ENCODE peak calls at places on chromosomes 6 and 20, in ten cellular contexts. J, P, R, C, D, T, V, Q, N and K are unnamed samples.

GRCh38 chr20:25521382-25521781 is 63.9 kb downstream of the NINL start:
- DNase-seq in J (no peak), P (no peak), R (no peak), C (no peak), D (no peak), T (no peak), V (no peak), Q (no peak), N (no peak), K (no peak)

GRCh38 chr20:761418-762381 is 6.6 kb downstream of the SLC52A3 start:
- DNase-seq in J (no peak), P (no peak), R (no peak), C (no peak), D (no peak), T (no peak), V (no peak), Q (no peak), N (no peak), K (no peak)

GRCh38 chr20:9409981-9410380 is 104.4 kb upstream of the LAMP5 start:
- DNase-seq in J (no peak), P (no peak), R (no peak), C (no peak), D (peak; percentile 92), T (no peak), V (no peak), Q (peak; percentile 91), N (no peak), K (no peak)

GRCh38 chr6:13354331-13355042 is 26.1 kb upstream of the TBC1D7 start:
- DNase-seq in J (no peak), P (no peak), R (no peak), C (no peak), D (peak; percentile 93), T (no peak), V (no peak), Q (peak; percentile 57), N (no peak), K (no peak)

GRCh38 chr6:125806813-125807212 is 16.1 kb downstream of the NCOA7 start:
- DNase-seq in J (no peak), P (no peak), R (no peak), C (no peak), D (no peak), T (no peak), V (no peak), Q (no peak), N (no peak), K (no peak)

GRCh38 chr20:12528591-12529041 is 480.2 kb upstream of the SPTLC3 start:
- DNase-seq in J (no peak), P (no peak), R (no peak), C (no peak), D (no peak), T (no peak), V (no peak), Q (no peak), N (no peak), K (no peak)

GRCh38 chr6:112298816-112299281 is 44.5 kb upstream of the LAMA4 start:
- DNase-seq in J (no peak), P (no peak), R (no peak), C (no peak), D (peak; percentile 95), T (no peak), V (peak; percentile 38), Q (peak; percentile 95), N (no peak), K (no peak)

GRCh38 chr6:89667872-89668556 is 29.5 kb upstream of the LYRM2 start:
- DNase-seq in J (no peak), P (no peak), R (no peak), C (no peak), D (peak; percentile 56), T (no peak), V (no peak), Q (peak; percentile 56), N (no peak), K (no peak)

GRCh38 chr6:14681699-14682487 is 564.0 kb upstream of the JARID2 start:
- DNase-seq in J (no peak), P (no peak), R (no peak), C (no peak), D (peak; percentile 79), T (no peak), V (no peak), Q (no peak), N (no peak), K (no peak)

GRCh38 chr6:109527989-109528388 is 45.0 kb upstream of the ZBTB24 start:
- DNase-seq in J (no peak), P (no peak), R (no peak), C (no peak), D (peak; percentile 18), T (no peak), V (no peak), Q (no peak), N (no peak), K (no peak)

GRCh38 chr6:9404351-9405146 is 969.2 kb upstream of the SLC35B3 start:
- DNase-seq in J (no peak), P (no peak), R (no peak), C (no peak), D (peak; percentile 50), T (no peak), V (no peak), Q (peak; percentile 44), N (no peak), K (no peak)

GRCh38 chr6:168097221-168097620 is 18.2 kb upstream of the FRMD1 start:
- DNase-seq in J (no peak), P (no peak), R (no peak), C (no peak), D (no peak), T (no peak), V (no peak), Q (no peak), N (no peak), K (no peak)

DNA sequence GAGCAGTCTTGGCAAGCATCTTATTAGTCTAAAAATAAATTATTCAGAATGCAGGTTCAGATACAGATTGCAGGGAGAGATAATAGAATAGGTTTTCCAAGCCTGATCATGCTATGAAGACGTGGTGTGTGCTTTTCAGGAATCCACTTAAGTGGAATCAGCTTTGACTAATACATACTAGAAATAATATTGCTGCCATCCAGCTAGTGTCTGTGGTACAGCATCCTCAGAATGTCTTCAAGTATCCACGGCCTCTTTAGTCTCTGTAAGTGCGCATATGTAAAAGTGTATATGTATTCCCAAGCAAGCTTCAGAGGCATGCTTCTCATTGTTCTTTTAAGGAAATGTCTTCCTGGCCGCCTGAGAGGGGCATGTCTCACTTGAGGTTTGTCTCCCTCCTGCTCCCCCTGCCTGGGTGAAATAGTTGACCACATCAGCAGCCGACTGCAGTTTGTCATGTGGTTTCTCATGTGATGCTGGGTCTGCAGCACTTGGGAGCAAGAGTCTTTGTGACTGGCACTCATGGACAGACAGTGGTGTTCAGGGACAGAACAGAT is 150.9 kb downstream of the PRL start:
- DNase-seq in J (no peak), P (peak; percentile 8), R (no peak), C (peak; percentile 17), D (peak; percentile 82), T (no peak), V (no peak), Q (peak; percentile 79), N (no peak), K (no peak)
- TF ChIP-seq CTCF in J (no peak), P (no peak), R (no peak), C (no peak), D (peak; percentile 46), T (no peak), V (no peak), Q (peak; percentile 27), N (no peak), K (no peak)

GRCh38 chr6:154448448-154449096 is 61.9 kb downstream of the CNKSR3 start:
- DNase-seq in J (no peak), P (peak; percentile 10), R (no peak), C (no peak), D (peak; percentile 94), T (no peak), V (no peak), Q (peak; percentile 86), N (no peak), K (no peak)
- TF ChIP-seq CTCF in J (no peak), P (peak; percentile 20), R (no peak), C (no peak), D (peak; percentile 38), T (no peak), V (no peak), Q (peak; percentile 23), N (no peak), K (no peak)

DNA sequence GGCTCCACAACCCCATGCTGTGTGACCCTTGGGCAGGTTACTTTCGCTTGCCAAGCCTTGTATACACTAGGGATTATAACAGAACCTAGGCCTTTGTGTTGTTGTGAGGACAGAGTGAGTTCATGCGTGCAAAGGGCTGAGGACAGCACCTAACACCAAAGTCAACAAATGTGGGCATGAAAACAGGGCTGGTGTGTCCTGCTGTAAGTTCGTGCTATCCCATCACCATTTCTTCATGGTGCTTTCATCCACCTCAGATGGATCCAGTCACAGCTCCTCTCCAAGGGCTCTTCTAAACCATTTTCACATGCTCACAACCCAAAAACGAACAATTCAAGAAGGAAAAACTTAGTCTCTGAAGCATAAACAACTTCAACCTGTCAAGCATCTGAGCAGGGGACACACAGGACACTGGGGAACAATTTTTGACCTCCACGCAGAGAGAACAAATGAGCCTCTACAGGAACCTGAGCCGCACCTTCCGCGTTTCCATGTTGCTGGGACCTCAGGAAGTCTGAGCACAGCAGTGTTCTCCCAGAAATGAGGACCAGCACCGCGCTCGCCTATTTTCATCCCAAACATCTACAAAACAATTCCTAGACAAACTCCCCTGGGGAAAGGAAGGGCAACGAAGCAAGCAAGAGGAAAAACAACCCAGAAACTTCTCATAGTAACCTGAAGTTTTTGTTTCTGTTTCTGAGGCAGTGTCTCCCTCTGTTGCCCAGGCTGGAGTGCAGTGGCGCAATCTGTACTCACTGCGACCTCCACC is 3.1 kb downstream of the LRP11 start:
- DNase-seq in J (no peak), P (no peak), R (no peak), C (no peak), D (no peak), T (no peak), V (peak; percentile 35), Q (peak; percentile 36), N (no peak), K (no peak)
- TF ChIP-seq CTCF in J (no peak), P (no peak), R (no peak), C (no peak), D (peak; percentile 28), T (no peak), V (no peak), Q (peak; percentile 43), N (no peak), K (no peak)

GRCh38 chr6:45417461-45417860 is 39.7 kb upstream of the SUPT3H start:
- DNase-seq in J (no peak), P (no peak), R (no peak), C (no peak), D (no peak), T (no peak), V (no peak), Q (no peak), N (no peak), K (no peak)

GRCh38 chr6:45415778-45416518 is 38.2 kb upstream of the SUPT3H start:
- DNase-seq in J (no peak), P (no peak), R (no peak), C (no peak), D (no peak), T (no peak), V (no peak), Q (no peak), N (no peak), K (no peak)

GRCh38 chr6:45415315-45415714 is 37.6 kb upstream of the SUPT3H start:
- DNase-seq in J (no peak), P (no peak), R (no peak), C (no peak), D (no peak), T (no peak), V (no peak), Q (no peak), N (no peak), K (no peak)

GRCh38 chr6:45419574-45420082 is 41.9 kb upstream of the SUPT3H start:
- DNase-seq in J (peak; percentile 60), P (peak; percentile 63), R (peak; percentile 66), C (peak; percentile 70), D (peak; percentile 64), T (no peak), V (peak; percentile 67), Q (peak; percentile 63), N (peak; percentile 17), K (peak; percentile 39)

GRCh38 chr6:45416700-45417099 is 39.0 kb upstream of the SUPT3H start:
- DNase-seq in J (no peak), P (no peak), R (no peak), C (no peak), D (peak; percentile 53), T (no peak), V (no peak), Q (no peak), N (no peak), K (no peak)
- TF ChIP-seq CTCF in J (no peak), P (no peak), R (no peak), C (no peak), D (no peak), T (no peak), V (no peak), Q (no peak), N (no peak), K (no peak)